ENCODE peak calls at places on chromosomes 11 and 22, in eight cellular contexts. One of them, this sample, is unnamed.

GRCh38 chr11:116773203-116774112 is 671 bp upstream of the BUD13 start:
- DNase-seq in activated naive CD4-positive, alpha-beta T cell treated with anti-CD3 and anti-CD28 coated beads, Interleukin-2, amount 10 ng/mL, durations not matched to agents 7 days and 5 days: no peak
- DNase-seq in Calu3: no peak
- DNase-seq in cardiac fibroblast: no peak
- DNase-seq in stimulated activated CD8-positive, alpha-beta memory T cell treated with anti-CD3 and anti-CD28 coated beads, Interleukin-15, amount 100 ng/mL, for 4 hours: no peak
- DNase-seq in GM23248: peak; percentile 64
- DNase-seq in retina: no peak
- DNase-seq in astrocyte of the spinal cord: peak; percentile 25
- DNase-seq in this sample: no peak

GRCh38 chr11:2266586-2267305 is 3.6 kb downstream of the ASCL2 start:
- DNase-seq in GM23248: no peak
- DNase-seq in Calu3: no peak
- DNase-seq in cardiac fibroblast: no peak
- DNase-seq in astrocyte of the spinal cord: no peak
- DNase-seq in retina: no peak
- DNase-seq in activated naive CD4-positive, alpha-beta T cell treated with anti-CD3 and anti-CD28 coated beads, Interleukin-2, amount 10 ng/mL, durations not matched to agents 7 days and 5 days: no peak
- DNase-seq in stimulated activated CD8-positive, alpha-beta memory T cell treated with anti-CD3 and anti-CD28 coated beads, Interleukin-15, amount 100 ng/mL, for 4 hours: no peak
- DNase-seq in this sample: no peak

GRCh38 chr11:73227571-73228211 is 9.6 kb downstream of the P2RY2 start:
- DNase-seq in astrocyte of the spinal cord: no peak
- DNase-seq in retina: no peak
- DNase-seq in stimulated activated CD8-positive, alpha-beta memory T cell treated with anti-CD3 and anti-CD28 coated beads, Interleukin-15, amount 100 ng/mL, for 4 hours: no peak
- DNase-seq in GM23248: no peak
- DNase-seq in cardiac fibroblast: no peak
- DNase-seq in activated naive CD4-positive, alpha-beta T cell treated with anti-CD3 and anti-CD28 coated beads, Interleukin-2, amount 10 ng/mL, durations not matched to agents 7 days and 5 days: no peak
- DNase-seq in Calu3: peak; percentile 91
- DNase-seq in this sample: no peak

GRCh38 chr11:116072133-116072532 is 567.9 kb upstream of the CADM1 start:
- DNase-seq in cardiac fibroblast: no peak
- DNase-seq in astrocyte of the spinal cord: no peak
- DNase-seq in activated naive CD4-positive, alpha-beta T cell treated with anti-CD3 and anti-CD28 coated beads, Interleukin-2, amount 10 ng/mL, durations not matched to agents 7 days and 5 days: no peak
- DNase-seq in GM23248: no peak
- DNase-seq in retina: peak; percentile 57
- DNase-seq in stimulated activated CD8-positive, alpha-beta memory T cell treated with anti-CD3 and anti-CD28 coated beads, Interleukin-15, amount 100 ng/mL, for 4 hours: no peak
- DNase-seq in Calu3: no peak
- DNase-seq in this sample: no peak

GRCh38 chr11:121655481-121656332 is 202.9 kb upstream of the SORL1-AS1 start:
- DNase-seq in activated naive CD4-positive, alpha-beta T cell treated with anti-CD3 and anti-CD28 coated beads, Interleukin-2, amount 10 ng/mL, durations not matched to agents 7 days and 5 days: peak; percentile 78
- DNase-seq in GM23248: peak; percentile 99
- DNase-seq in retina: peak; percentile 98
- DNase-seq in cardiac fibroblast: peak; percentile 98
- DNase-seq in astrocyte of the spinal cord: peak; percentile 97
- DNase-seq in stimulated activated CD8-positive, alpha-beta memory T cell treated with anti-CD3 and anti-CD28 coated beads, Interleukin-15, amount 100 ng/mL, for 4 hours: peak; percentile 34
- DNase-seq in Calu3: peak; percentile 81
- DNase-seq in this sample: peak; percentile 91

GRCh38 chr11:76313913-76314740 is 66.8 kb downstream of the THAP12 start:
- DNase-seq in cardiac fibroblast: peak; percentile 20
- DNase-seq in astrocyte of the spinal cord: peak; percentile 18
- DNase-seq in stimulated activated CD8-positive, alpha-beta memory T cell treated with anti-CD3 and anti-CD28 coated beads, Interleukin-15, amount 100 ng/mL, for 4 hours: no peak
- DNase-seq in activated naive CD4-positive, alpha-beta T cell treated with anti-CD3 and anti-CD28 coated beads, Interleukin-2, amount 10 ng/mL, durations not matched to agents 7 days and 5 days: no peak
- DNase-seq in retina: peak; percentile 57
- DNase-seq in GM23248: peak; percentile 45
- DNase-seq in Calu3: no peak
- DNase-seq in this sample: no peak

GRCh38 chr11:571802-572185 is 4.5 kb upstream of the PHRF1 start:
- DNase-seq in retina: no peak
- DNase-seq in stimulated activated CD8-positive, alpha-beta memory T cell treated with anti-CD3 and anti-CD28 coated beads, Interleukin-15, amount 100 ng/mL, for 4 hours: no peak
- DNase-seq in cardiac fibroblast: no peak
- DNase-seq in GM23248: no peak
- DNase-seq in activated naive CD4-positive, alpha-beta T cell treated with anti-CD3 and anti-CD28 coated beads, Interleukin-2, amount 10 ng/mL, durations not matched to agents 7 days and 5 days: no peak
- DNase-seq in astrocyte of the spinal cord: no peak
- DNase-seq in Calu3: no peak
- DNase-seq in this sample: no peak

GRCh38 chr22:26031641-26032040 is 137.6 kb upstream of the SEZ6L start:
- DNase-seq in cardiac fibroblast: no peak
- DNase-seq in GM23248: no peak
- DNase-seq in retina: no peak
- DNase-seq in astrocyte of the spinal cord: no peak
- DNase-seq in Calu3: no peak
- DNase-seq in activated naive CD4-positive, alpha-beta T cell treated with anti-CD3 and anti-CD28 coated beads, Interleukin-2, amount 10 ng/mL, durations not matched to agents 7 days and 5 days: no peak
- DNase-seq in stimulated activated CD8-positive, alpha-beta memory T cell treated with anti-CD3 and anti-CD28 coated beads, Interleukin-15, amount 100 ng/mL, for 4 hours: no peak
- DNase-seq in this sample: no peak

GRCh38 chr22:35728639-35729308 is 11.1 kb downstream of the APOL5 start:
- DNase-seq in Calu3: peak; percentile 83
- DNase-seq in astrocyte of the spinal cord: no peak
- DNase-seq in GM23248: no peak
- DNase-seq in cardiac fibroblast: no peak
- DNase-seq in retina: no peak
- DNase-seq in activated naive CD4-positive, alpha-beta T cell treated with anti-CD3 and anti-CD28 coated beads, Interleukin-2, amount 10 ng/mL, durations not matched to agents 7 days and 5 days: no peak
- DNase-seq in stimulated activated CD8-positive, alpha-beta memory T cell treated with anti-CD3 and anti-CD28 coated beads, Interleukin-15, amount 100 ng/mL, for 4 hours: no peak
- DNase-seq in this sample: no peak

GRCh38 chr11:64034411-64034811 is 1.3 kb upstream of the FLRT1 start:
- DNase-seq in astrocyte of the spinal cord: no peak
- DNase-seq in retina: no peak
- DNase-seq in Calu3: no peak
- DNase-seq in stimulated activated CD8-positive, alpha-beta memory T cell treated with anti-CD3 and anti-CD28 coated beads, Interleukin-15, amount 100 ng/mL, for 4 hours: no peak
- DNase-seq in activated naive CD4-positive, alpha-beta T cell treated with anti-CD3 and anti-CD28 coated beads, Interleukin-2, amount 10 ng/mL, durations not matched to agents 7 days and 5 days: no peak
- DNase-seq in GM23248: no peak
- DNase-seq in cardiac fibroblast: no peak
- DNase-seq in this sample: no peak

GRCh38 chr22:30016596-30016995 is 63.7 kb upstream of the HORMAD2 start:
- DNase-seq in activated naive CD4-positive, alpha-beta T cell treated with anti-CD3 and anti-CD28 coated beads, Interleukin-2, amount 10 ng/mL, durations not matched to agents 7 days and 5 days: no peak
- DNase-seq in Calu3: no peak
- DNase-seq in astrocyte of the spinal cord: no peak
- DNase-seq in stimulated activated CD8-positive, alpha-beta memory T cell treated with anti-CD3 and anti-CD28 coated beads, Interleukin-15, amount 100 ng/mL, for 4 hours: no peak
- DNase-seq in retina: no peak
- DNase-seq in cardiac fibroblast: no peak
- DNase-seq in GM23248: peak; percentile 56
- DNase-seq in this sample: no peak

GRCh38 chr11:46680164-46680760 is 20.2 kb downstream of the ARHGAP1 start:
- DNase-seq in cardiac fibroblast: no peak
- DNase-seq in astrocyte of the spinal cord: no peak
- DNase-seq in activated naive CD4-positive, alpha-beta T cell treated with anti-CD3 and anti-CD28 coated beads, Interleukin-2, amount 10 ng/mL, durations not matched to agents 7 days and 5 days: no peak
- DNase-seq in Calu3: no peak
- DNase-seq in GM23248: no peak
- DNase-seq in stimulated activated CD8-positive, alpha-beta memory T cell treated with anti-CD3 and anti-CD28 coated beads, Interleukin-15, amount 100 ng/mL, for 4 hours: no peak
- DNase-seq in retina: no peak
- DNase-seq in this sample: no peak

GRCh38 chr11:64063741-64064140 is 28.0 kb downstream of the FLRT1 start:
- DNase-seq in Calu3: no peak
- DNase-seq in astrocyte of the spinal cord: no peak
- DNase-seq in GM23248: no peak
- DNase-seq in cardiac fibroblast: no peak
- DNase-seq in retina: peak; percentile 68
- DNase-seq in stimulated activated CD8-positive, alpha-beta memory T cell treated with anti-CD3 and anti-CD28 coated beads, Interleukin-15, amount 100 ng/mL, for 4 hours: no peak
- DNase-seq in activated naive CD4-positive, alpha-beta T cell treated with anti-CD3 and anti-CD28 coated beads, Interleukin-2, amount 10 ng/mL, durations not matched to agents 7 days and 5 days: no peak
- DNase-seq in this sample: no peak

GRCh38 chr11:131649861-131650260 is 279.4 kb downstream of the NTM start:
- DNase-seq in Calu3: no peak
- DNase-seq in cardiac fibroblast: no peak
- DNase-seq in GM23248: no peak
- DNase-seq in retina: no peak
- DNase-seq in astrocyte of the spinal cord: no peak
- DNase-seq in activated naive CD4-positive, alpha-beta T cell treated with anti-CD3 and anti-CD28 coated beads, Interleukin-2, amount 10 ng/mL, durations not matched to agents 7 days and 5 days: no peak
- DNase-seq in stimulated activated CD8-positive, alpha-beta memory T cell treated with anti-CD3 and anti-CD28 coated beads, Interleukin-15, amount 100 ng/mL, for 4 hours: no peak
- DNase-seq in this sample: no peak

GRCh38 chr11:74069146-74070046 is 60.5 kb upstream of the UCP3 start:
- DNase-seq in cardiac fibroblast: no peak
- DNase-seq in stimulated activated CD8-positive, alpha-beta memory T cell treated with anti-CD3 and anti-CD28 coated beads, Interleukin-15, amount 100 ng/mL, for 4 hours: no peak
- DNase-seq in retina: no peak
- DNase-seq in astrocyte of the spinal cord: no peak
- DNase-seq in activated naive CD4-positive, alpha-beta T cell treated with anti-CD3 and anti-CD28 coated beads, Interleukin-2, amount 10 ng/mL, durations not matched to agents 7 days and 5 days: no peak
- DNase-seq in GM23248: peak; percentile 48
- DNase-seq in Calu3: peak; percentile 61
- DNase-seq in this sample: no peak

GRCh38 chr11:72641522-72641899 is 32.7 kb downstream of the PDE2A start:
- DNase-seq in Calu3: no peak
- DNase-seq in stimulated activated CD8-positive, alpha-beta memory T cell treated with anti-CD3 and anti-CD28 coated beads, Interleukin-15, amount 100 ng/mL, for 4 hours: no peak
- DNase-seq in retina: no peak
- DNase-seq in cardiac fibroblast: no peak
- DNase-seq in activated naive CD4-positive, alpha-beta T cell treated with anti-CD3 and anti-CD28 coated beads, Interleukin-2, amount 10 ng/mL, durations not matched to agents 7 days and 5 days: no peak
- DNase-seq in GM23248: no peak
- DNase-seq in astrocyte of the spinal cord: no peak
- DNase-seq in this sample: no peak

GRCh38 chr22:38758276-38758945 is 2.6 kb upstream of the SUN2 start:
- DNase-seq in Calu3: no peak
- DNase-seq in retina: no peak
- DNase-seq in astrocyte of the spinal cord: no peak
- DNase-seq in GM23248: no peak
- DNase-seq in stimulated activated CD8-positive, alpha-beta memory T cell treated with anti-CD3 and anti-CD28 coated beads, Interleukin-15, amount 100 ng/mL, for 4 hours: peak; percentile 62
- DNase-seq in activated naive CD4-positive, alpha-beta T cell treated with anti-CD3 and anti-CD28 coated beads, Interleukin-2, amount 10 ng/mL, durations not matched to agents 7 days and 5 days: peak; percentile 81
- DNase-seq in cardiac fibroblast: no peak
- DNase-seq in this sample: no peak

GRCh38 chr11:68302256-68303054 is 9.9 kb upstream of the LRP5 start:
- DNase-seq in astrocyte of the spinal cord: peak; percentile 35
- DNase-seq in activated naive CD4-positive, alpha-beta T cell treated with anti-CD3 and anti-CD28 coated beads, Interleukin-2, amount 10 ng/mL, durations not matched to agents 7 days and 5 days: no peak
- DNase-seq in retina: no peak
- DNase-seq in stimulated activated CD8-positive, alpha-beta memory T cell treated with anti-CD3 and anti-CD28 coated beads, Interleukin-15, amount 100 ng/mL, for 4 hours: no peak
- DNase-seq in cardiac fibroblast: peak; percentile 35
- DNase-seq in Calu3: peak; percentile 59
- DNase-seq in GM23248: peak; percentile 59
- DNase-seq in this sample: no peak

GRCh38 chr22:43077121-43077877 is 11.9 kb downstream of the TTLL1 start:
- DNase-seq in Calu3: no peak
- DNase-seq in GM23248: no peak
- DNase-seq in activated naive CD4-positive, alpha-beta T cell treated with anti-CD3 and anti-CD28 coated beads, Interleukin-2, amount 10 ng/mL, durations not matched to agents 7 days and 5 days: no peak
- DNase-seq in stimulated activated CD8-positive, alpha-beta memory T cell treated with anti-CD3 and anti-CD28 coated beads, Interleukin-15, amount 100 ng/mL, for 4 hours: no peak
- DNase-seq in astrocyte of the spinal cord: no peak
- DNase-seq in retina: peak; percentile 19
- DNase-seq in cardiac fibroblast: peak; percentile 28
- DNase-seq in this sample: peak; percentile 4

GRCh38 chr22:49406879-49407587 is 420.6 kb downstream of the BRD1 start:
- DNase-seq in activated naive CD4-positive, alpha-beta T cell treated with anti-CD3 and anti-CD28 coated beads, Interleukin-2, amount 10 ng/mL, durations not matched to agents 7 days and 5 days: no peak
- DNase-seq in astrocyte of the spinal cord: no peak
- DNase-seq in Calu3: no peak
- DNase-seq in GM23248: no peak
- DNase-seq in retina: no peak
- DNase-seq in stimulated activated CD8-positive, alpha-beta memory T cell treated with anti-CD3 and anti-CD28 coated beads, Interleukin-15, amount 100 ng/mL, for 4 hours: no peak
- DNase-seq in cardiac fibroblast: no peak
- DNase-seq in this sample: no peak

GRCh38 chr11:72578991-72579815 is 95.0 kb downstream of the PDE2A start:
- DNase-seq in stimulated activated CD8-positive, alpha-beta memory T cell treated with anti-CD3 and anti-CD28 coated beads, Interleukin-15, amount 100 ng/mL, for 4 hours: no peak
- DNase-seq in GM23248: no peak
- DNase-seq in retina: no peak
- DNase-seq in astrocyte of the spinal cord: no peak
- DNase-seq in cardiac fibroblast: no peak
- DNase-seq in activated naive CD4-positive, alpha-beta T cell treated with anti-CD3 and anti-CD28 coated beads, Interleukin-2, amount 10 ng/mL, durations not matched to agents 7 days and 5 days: no peak
- DNase-seq in Calu3: no peak
- DNase-seq in this sample: no peak

GRCh38 chr11:130300567-130300966 is 14.2 kb downstream of the ZBTB44 start:
- DNase-seq in Calu3: no peak
- DNase-seq in astrocyte of the spinal cord: no peak
- DNase-seq in GM23248: no peak
- DNase-seq in cardiac fibroblast: no peak
- DNase-seq in retina: no peak
- DNase-seq in stimulated activated CD8-positive, alpha-beta memory T cell treated with anti-CD3 and anti-CD28 coated beads, Interleukin-15, amount 100 ng/mL, for 4 hours: no peak
- DNase-seq in activated naive CD4-positive, alpha-beta T cell treated with anti-CD3 and anti-CD28 coated beads, Interleukin-2, amount 10 ng/mL, durations not matched to agents 7 days and 5 days: no peak
- DNase-seq in this sample: no peak

GRCh38 chr22:17167486-17167885 is 8.4 kb upstream of the HDHD5 start:
- DNase-seq in GM23248: no peak
- DNase-seq in retina: no peak
- DNase-seq in cardiac fibroblast: no peak
- DNase-seq in stimulated activated CD8-positive, alpha-beta memory T cell treated with anti-CD3 and anti-CD28 coated beads, Interleukin-15, amount 100 ng/mL, for 4 hours: no peak
- DNase-seq in astrocyte of the spinal cord: no peak
- DNase-seq in activated naive CD4-positive, alpha-beta T cell treated with anti-CD3 and anti-CD28 coated beads, Interleukin-2, amount 10 ng/mL, durations not matched to agents 7 days and 5 days: no peak
- DNase-seq in Calu3: no peak
- DNase-seq in this sample: no peak

GRCh38 chr22:47154621-47155081 is 392.2 kb downstream of the TBC1D22A start:
- DNase-seq in stimulated activated CD8-positive, alpha-beta memory T cell treated with anti-CD3 and anti-CD28 coated beads, Interleukin-15, amount 100 ng/mL, for 4 hours: no peak
- DNase-seq in Calu3: no peak
- DNase-seq in astrocyte of the spinal cord: peak; percentile 73
- DNase-seq in retina: no peak
- DNase-seq in GM23248: peak; percentile 93
- DNase-seq in cardiac fibroblast: peak; percentile 81
- DNase-seq in activated naive CD4-positive, alpha-beta T cell treated with anti-CD3 and anti-CD28 coated beads, Interleukin-2, amount 10 ng/mL, durations not matched to agents 7 days and 5 days: no peak
- DNase-seq in this sample: peak; percentile 14

GRCh38 chr22:31960767-31961166 is 16.4 kb downstream of the YWHAH start:
- DNase-seq in cardiac fibroblast: no peak
- DNase-seq in Calu3: no peak
- DNase-seq in GM23248: no peak
- DNase-seq in activated naive CD4-positive, alpha-beta T cell treated with anti-CD3 and anti-CD28 coated beads, Interleukin-2, amount 10 ng/mL, durations not matched to agents 7 days and 5 days: no peak
- DNase-seq in stimulated activated CD8-positive, alpha-beta memory T cell treated with anti-CD3 and anti-CD28 coated beads, Interleukin-15, amount 100 ng/mL, for 4 hours: no peak
- DNase-seq in retina: no peak
- DNase-seq in astrocyte of the spinal cord: no peak
- DNase-seq in this sample: no peak

GRCh38 chr11:44726278-44727113 is at the start of gene TSPAN18:
- DNase-seq in astrocyte of the spinal cord: no peak
- DNase-seq in GM23248: peak; percentile 32
- DNase-seq in activated naive CD4-positive, alpha-beta T cell treated with anti-CD3 and anti-CD28 coated beads, Interleukin-2, amount 10 ng/mL, durations not matched to agents 7 days and 5 days: peak; percentile 50
- DNase-seq in stimulated activated CD8-positive, alpha-beta memory T cell treated with anti-CD3 and anti-CD28 coated beads, Interleukin-15, amount 100 ng/mL, for 4 hours: no peak
- DNase-seq in cardiac fibroblast: no peak
- DNase-seq in Calu3: no peak
- DNase-seq in retina: peak; percentile 79
- DNase-seq in this sample: no peak

GRCh38 chr11:114782650-114783310 is 104.5 kb downstream of the NXPE2 start:
- DNase-seq in retina: no peak
- DNase-seq in GM23248: no peak
- DNase-seq in stimulated activated CD8-positive, alpha-beta memory T cell treated with anti-CD3 and anti-CD28 coated beads, Interleukin-15, amount 100 ng/mL, for 4 hours: no peak
- DNase-seq in activated naive CD4-positive, alpha-beta T cell treated with anti-CD3 and anti-CD28 coated beads, Interleukin-2, amount 10 ng/mL, durations not matched to agents 7 days and 5 days: no peak
- DNase-seq in Calu3: no peak
- DNase-seq in astrocyte of the spinal cord: no peak
- DNase-seq in cardiac fibroblast: no peak
- DNase-seq in this sample: no peak

GRCh38 chr22:18083406-18083805 is 5.6 kb downstream of the PEX26 start:
- DNase-seq in Calu3: no peak
- DNase-seq in stimulated activated CD8-positive, alpha-beta memory T cell treated with anti-CD3 and anti-CD28 coated beads, Interleukin-15, amount 100 ng/mL, for 4 hours: no peak
- DNase-seq in retina: no peak
- DNase-seq in astrocyte of the spinal cord: no peak
- DNase-seq in cardiac fibroblast: no peak
- DNase-seq in activated naive CD4-positive, alpha-beta T cell treated with anti-CD3 and anti-CD28 coated beads, Interleukin-2, amount 10 ng/mL, durations not matched to agents 7 days and 5 days: no peak
- DNase-seq in GM23248: no peak
- DNase-seq in this sample: no peak

GRCh38 chr11:32890843-32891656 is 1.6 kb upstream of the QSER1 start:
- DNase-seq in cardiac fibroblast: no peak
- DNase-seq in retina: no peak
- DNase-seq in GM23248: no peak
- DNase-seq in stimulated activated CD8-positive, alpha-beta memory T cell treated with anti-CD3 and anti-CD28 coated beads, Interleukin-15, amount 100 ng/mL, for 4 hours: no peak
- DNase-seq in astrocyte of the spinal cord: no peak
- DNase-seq in activated naive CD4-positive, alpha-beta T cell treated with anti-CD3 and anti-CD28 coated beads, Interleukin-2, amount 10 ng/mL, durations not matched to agents 7 days and 5 days: no peak
- DNase-seq in Calu3: no peak
- DNase-seq in this sample: no peak

GRCh38 chr11:46015941-46016340 is 93.5 kb downstream of the LARGE2 start:
- DNase-seq in retina: no peak
- DNase-seq in astrocyte of the spinal cord: no peak
- DNase-seq in stimulated activated CD8-positive, alpha-beta memory T cell treated with anti-CD3 and anti-CD28 coated beads, Interleukin-15, amount 100 ng/mL, for 4 hours: no peak
- DNase-seq in activated naive CD4-positive, alpha-beta T cell treated with anti-CD3 and anti-CD28 coated beads, Interleukin-2, amount 10 ng/mL, durations not matched to agents 7 days and 5 days: no peak
- DNase-seq in cardiac fibroblast: no peak
- DNase-seq in GM23248: no peak
- DNase-seq in Calu3: no peak
- DNase-seq in this sample: no peak